ENCODE peak calls at places on chromosomes 3 and 15, in nine cellular contexts. X, M, G, K, O, I, V, Y and D are unnamed samples.

GRCh38 chr15:98795980-98796379 is 147.6 kb downstream of the IGF1R start:
- DNase-seq in X (no peak), M (peak), G (no peak), K (no peak), O (no peak), I (no peak), V (peak), Y (no peak), D (no peak)

GRCh38 chr15:90412356-90413194 is 24.5 kb downstream of the IQGAP1 start:
- DNase-seq in X (peak), M (no peak), G (peak), K (peak), O (no peak), I (peak), V (peak), Y (no peak), D (no peak)

GRCh38 chr15:83061680-83062079 is 5.4 kb downstream of the BTBD1 start:
- DNase-seq in X (no peak), M (no peak), G (no peak), K (no peak), O (no peak), I (no peak), V (no peak), Y (no peak), D (no peak)

GRCh38 chr3:48623851-48624547 is 2.4 kb upstream of the TMEM89 start:
- DNase-seq in X (no peak), M (no peak), G (no peak), K (no peak), O (no peak), I (no peak), V (no peak), Y (no peak), D (no peak)

GRCh38 chr3:192194081-192194480 is 533.3 kb downstream of the FGF12 start:
- DNase-seq in X (no peak), M (no peak), G (no peak), K (no peak), O (no peak), I (no peak), V (no peak), Y (no peak), D (no peak)

GRCh38 chr3:154795582-154795981 is 284.5 kb upstream of the MME start:
- DNase-seq in X (no peak), M (no peak), G (no peak), K (no peak), O (no peak), I (peak), V (no peak), Y (no peak), D (no peak)

GRCh38 chr3:184565421-184566211 is 4.0 kb downstream of the EPHB3 start:
- DNase-seq in X (peak), M (peak), G (peak), K (no peak), O (no peak), I (peak), V (peak), Y (no peak), D (no peak)

GRCh38 chr3:64445318-64446300 is 220.3 kb upstream of the PRICKLE2 start:
- DNase-seq in X (peak), M (peak), G (no peak), K (no peak), O (no peak), I (no peak), V (peak), Y (peak), D (peak)

GRCh38 chr15:31344824-31345605 is 18.4 kb downstream of the KLF13 start:
- DNase-seq in X (no peak), M (no peak), G (no peak), K (no peak), O (no peak), I (no peak), V (peak), Y (peak), D (no peak)

GRCh38 chr15:39443659-39444219 is 137.1 kb upstream of the THBS1 start:
- DNase-seq in X (no peak), M (no peak), G (no peak), K (no peak), O (no peak), I (no peak), V (no peak), Y (no peak), D (no peak)

GRCh38 chr3:169634618-169635236 is 28.8 kb downstream of the MECOM start:
- DNase-seq in X (peak), M (no peak), G (no peak), K (no peak), O (no peak), I (no peak), V (peak), Y (no peak), D (no peak)

GRCh38 chr15:101118615-101119014 is 133.2 kb downstream of the CHSY1 start:
- DNase-seq in X (no peak), M (no peak), G (no peak), K (no peak), O (no peak), I (no peak), V (no peak), Y (no peak), D (no peak)

GRCh38 chr3:186287723-186288122 is 74.3 kb downstream of the DGKG start:
- DNase-seq in X (no peak), M (no peak), G (no peak), K (no peak), O (no peak), I (peak), V (no peak), Y (no peak), D (no peak)

GRCh38 chr3:143070977-143071551 is 48.5 kb upstream of the CHST2 start:
- DNase-seq in X (no peak), M (no peak), G (no peak), K (no peak), O (no peak), I (peak), V (no peak), Y (no peak), D (no peak)

GRCh38 chr15:59791079-59791478 is 102.0 kb upstream of the BNIP2 start:
- DNase-seq in X (no peak), M (no peak), G (no peak), K (no peak), O (no peak), I (no peak), V (no peak), Y (no peak), D (no peak)

GRCh38 chr15:94287794-94288246 is 56.5 kb downstream of the MCTP2 start:
- DNase-seq in X (no peak), M (no peak), G (no peak), K (no peak), O (no peak), I (no peak), V (no peak), Y (peak), D (no peak)

GRCh38 chr3:139559541-139559940 is 20.0 kb upstream of the RBP1 start:
- DNase-seq in X (no peak), M (no peak), G (no peak), K (no peak), O (no peak), I (peak), V (no peak), Y (no peak), D (peak)

GRCh38 chr15:86650084-86650483 is 570.4 kb downstream of the AGBL1 start:
- DNase-seq in X (no peak), M (no peak), G (no peak), K (no peak), O (no peak), I (no peak), V (no peak), Y (no peak), D (no peak)

GRCh38 chr15:56978898-56979662 is 60.6 kb downstream of the TCF12 start:
- DNase-seq in X (no peak), M (no peak), G (no peak), K (no peak), O (no peak), I (peak), V (no peak), Y (no peak), D (no peak)

GRCh38 chr15:85379403-85380131 is 836 bp upstream of the AKAP13 start:
- DNase-seq in X (peak), M (no peak), G (no peak), K (no peak), O (no peak), I (peak), V (peak), Y (no peak), D (no peak)

GRCh38 chr15:30925686-30926085 is 22.0 kb downstream of the FAN1 start:
- DNase-seq in X (no peak), M (no peak), G (no peak), K (no peak), O (no peak), I (no peak), V (no peak), Y (no peak), D (no peak)

GRCh38 chr15:73941044-73941443 is 14.8 kb downstream of the LOXL1 start:
- DNase-seq in X (no peak), M (no peak), G (no peak), K (no peak), O (no peak), I (peak), V (no peak), Y (no peak), D (no peak)

GRCh38 chr3:155154255-155154654 is 74.1 kb downstream of the MME start:
- DNase-seq in X (no peak), M (no peak), G (no peak), K (no peak), O (no peak), I (no peak), V (no peak), Y (no peak), D (no peak)

GRCh38 chr15:69780981-69781380 is 316.7 kb downstream of the TLE3 start:
- DNase-seq in X (no peak), M (no peak), G (no peak), K (no peak), O (no peak), I (no peak), V (no peak), Y (no peak), D (no peak)

GRCh38 chr3:134449951-134450350 is 35.8 kb downstream of the ANAPC13 start:
- DNase-seq in X (no peak), M (no peak), G (no peak), K (no peak), O (no peak), I (no peak), V (no peak), Y (no peak), D (no peak)

GRCh38 chr3:59653405-59654119 is 603.7 kb upstream of the CFAP20DC start:
- DNase-seq in X (no peak), M (no peak), G (no peak), K (no peak), O (no peak), I (no peak), V (no peak), Y (no peak), D (no peak)

GRCh38 chr3:13011369-13012227 is 61.6 kb downstream of the IQSEC1 start:
- DNase-seq in X (peak), M (no peak), G (no peak), K (no peak), O (peak), I (no peak), V (peak), Y (peak), D (no peak)

GRCh38 chr3:146903927-146904326 is 298.8 kb upstream of the PLSCR5 start:
- DNase-seq in X (no peak), M (no peak), G (no peak), K (no peak), O (peak), I (no peak), V (no peak), Y (no peak), D (no peak)

GRCh38 chr3:33717616-33717865 is 513 bp downstream of the CLASP2 start:
- DNase-seq in X (peak), M (peak), G (peak), K (no peak), O (peak), I (peak), V (no peak), Y (no peak), D (peak)

GRCh38 chr15:80403712-80404056 is 498 bp upstream of the ARNT2 start:
- DNase-seq in X (no peak), M (peak), G (no peak), K (no peak), O (no peak), I (no peak), V (peak), Y (no peak), D (peak)
- TF ChIP-seq CTCF in X (no peak), M (no peak), G (no peak), K (no peak), O (no peak), I (no peak), V (no peak), Y (no peak), D (no peak)

GRCh38 chr3:173064631-173065030 is 76.4 kb downstream of the SPATA16 start:
- DNase-seq in X (no peak), M (no peak), G (no peak), K (no peak), O (no peak), I (no peak), V (no peak), Y (no peak), D (no peak)

GRCh38 chr3:173065543-173065970 is 75.5 kb downstream of the SPATA16 start:
- DNase-seq in X (no peak), M (no peak), G (no peak), K (no peak), O (no peak), I (peak), V (no peak), Y (no peak), D (no peak)

DNA sequence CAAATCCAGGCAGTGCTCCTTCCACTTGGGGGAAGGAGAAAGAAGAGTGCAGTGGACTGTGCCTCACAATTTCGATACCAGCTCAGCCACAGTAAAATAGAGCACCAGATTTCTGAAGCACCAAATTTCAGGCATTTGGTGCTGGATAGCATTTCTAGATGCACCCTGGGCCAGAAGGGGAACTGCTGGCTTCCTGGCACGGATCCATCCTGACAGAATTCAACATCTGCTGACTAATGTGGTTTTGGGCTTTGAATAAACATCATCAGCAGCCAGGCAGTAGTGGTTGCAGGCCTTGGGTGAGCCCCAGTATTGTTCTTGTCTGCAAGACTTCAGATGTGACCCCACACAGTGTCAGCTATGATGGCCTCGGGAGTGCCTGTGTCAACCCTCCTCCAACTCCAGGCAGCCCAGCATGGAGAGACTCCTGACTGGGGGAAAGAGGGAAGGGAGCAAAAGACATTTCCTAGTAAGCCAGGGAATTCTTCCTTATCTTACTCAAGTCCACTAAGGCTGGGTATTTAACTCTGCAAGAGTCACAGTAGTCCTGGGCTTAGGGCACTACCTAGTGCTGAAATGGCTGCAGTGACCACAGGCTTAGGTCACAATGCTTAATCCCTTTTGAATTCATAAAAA is 74.9 kb downstream of the SPATA16 start:
- DNase-seq in X (no peak), M (no peak), G (no peak), K (no peak), O (no peak), I (peak), V (no peak), Y (no peak), D (no peak)
- TF ChIP-seq CTCF in X (no peak), M (no peak), G (no peak), K (no peak), O (no peak), I (no peak), V (no peak), Y (no peak), D (no peak)

GRCh38 chr3:138497851-138498250 is 63.4 kb downstream of the ESYT3 start:
- DNase-seq in X (no peak), M (no peak), G (no peak), K (no peak), O (no peak), I (no peak), V (no peak), Y (no peak), D (no peak)
- TF ChIP-seq CTCF in X (no peak), M (no peak), G (no peak), K (no peak), O (no peak), I (no peak), V (no peak), Y (no peak), D (no peak)

DNA sequence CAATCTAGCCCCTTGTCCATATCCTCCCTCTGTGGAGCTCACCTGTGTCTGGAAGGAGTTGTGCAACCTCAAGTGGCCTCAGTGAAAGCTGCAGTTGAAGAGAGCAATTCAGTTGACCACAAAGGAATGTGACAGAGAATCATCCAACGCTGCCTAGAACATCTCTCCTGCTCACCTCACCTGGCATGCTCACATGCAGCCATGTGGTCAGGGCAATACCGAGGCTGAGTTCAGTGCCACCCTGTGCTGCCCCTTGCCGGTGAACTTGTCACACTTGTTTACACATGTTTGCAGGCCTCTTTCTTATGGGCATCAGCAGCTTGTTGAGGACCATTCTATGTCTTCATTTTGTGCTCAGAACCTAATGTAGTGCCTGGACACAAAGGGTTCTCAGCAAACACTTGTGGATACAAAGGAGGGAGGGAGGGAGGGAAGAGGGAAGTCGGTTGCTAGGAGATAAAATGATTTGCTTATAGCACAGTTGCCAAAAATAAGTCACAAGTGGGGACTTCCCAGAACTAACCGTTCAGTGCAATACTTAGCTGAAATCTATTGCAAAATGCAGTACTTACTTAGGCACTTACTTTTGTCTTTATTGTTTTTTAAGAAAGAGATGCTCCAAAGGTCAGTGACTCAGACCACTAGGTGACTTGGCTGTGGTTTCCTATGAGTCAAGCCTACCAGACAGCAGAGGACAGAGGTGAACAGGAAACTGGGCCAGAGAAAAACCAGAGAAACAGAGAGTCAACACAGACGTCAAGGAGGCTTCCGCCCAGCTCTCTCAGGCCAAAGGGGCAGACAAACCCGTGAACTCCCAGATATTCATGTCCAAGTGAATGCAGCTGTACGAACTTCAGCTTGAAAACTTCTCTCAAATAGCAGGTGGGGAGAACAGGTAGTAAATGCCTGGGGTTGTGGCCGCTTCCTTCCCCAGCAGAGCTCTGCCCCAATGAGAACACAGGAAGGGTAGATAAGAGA is 227.8 kb upstream of the CTNNB1 start:
- DNase-seq in X (peak), M (no peak), G (peak), K (peak), O (peak), I (peak), V (peak), Y (peak), D (no peak)
- TF ChIP-seq CTCF in X (no peak), M (no peak), G (no peak), K (no peak), O (no peak), I (no peak), V (no peak), Y (peak), D (no peak)

GRCh38 chr15:71485094-71485693 is 325.2 kb upstream of the NR2E3 start:
- DNase-seq in X (no peak), M (no peak), G (no peak), K (no peak), O (no peak), I (peak), V (no peak), Y (peak), D (no peak)
- TF ChIP-seq CTCF in X (no peak), M (peak), G (peak), K (no peak), O (no peak), I (peak), V (no peak), Y (peak), D (peak)

GRCh38 chr3:126753191-126754160 is 49.4 kb downstream of the CHCHD6 start:
- DNase-seq in X (peak), M (no peak), G (no peak), K (no peak), O (no peak), I (no peak), V (no peak), Y (no peak), D (no peak)
- TF ChIP-seq CTCF in X (no peak), M (no peak), G (no peak), K (no peak), O (no peak), I (no peak), V (no peak), Y (no peak), D (no peak)

GRCh38 chr15:55108858-55109518 is 87.8 kb downstream of the RSL24D1 start:
- DNase-seq in X (peak), M (peak), G (peak), K (peak), O (peak), I (peak), V (peak), Y (peak), D (peak)
- TF ChIP-seq CTCF in X (peak), M (peak), G (peak), K (peak), O (peak), I (peak), V (peak), Y (peak), D (peak)